ENCODE peak calls at places on chromosomes 7 and 10, in seven cellular contexts. U, X, T, S, P, V and Z are unnamed samples.

GRCh38 chr10:112722758-112723157 is 227.3 kb upstream of the TCF7L2 start:
- DNase-seq in S (no peak), T (no peak), X (no peak), V (no peak), U (no peak), P (no peak), Z (no peak)

GRCh38 chr10:12387561-12388210 is 38.3 kb downstream of the CAMK1D start:
- DNase-seq in P (no peak), X (no peak), U (no peak), S (no peak), T (no peak), V (no peak), Z (no peak)

GRCh38 chr7:136293841-136294391 is 316.8 kb upstream of the MTPN start:
- DNase-seq in U (no peak), S (no peak), T (no peak), V (no peak), P (no peak), X (no peak), Z (no peak)

GRCh38 chr10:12720217-12720981 is 281.1 kb downstream of the CCDC3 start:
- DNase-seq in S (peak), P (peak), X (peak), T (peak), U (peak), V (peak), Z (peak)

GRCh38 chr7:157408258-157409101 is 71.7 kb downstream of the DNAJB6 start:
- DNase-seq in P (no peak), X (no peak), S (no peak), T (no peak), V (no peak), U (no peak), Z (no peak)

GRCh38 chr10:97127960-97128850 is 57.6 kb downstream of the SLIT1 start:
- DNase-seq in U (no peak), X (peak), V (no peak), T (no peak), P (no peak), S (no peak), Z (no peak)

GRCh38 chr7:73668103-73668937 is 689 bp downstream of the VPS37D start:
- DNase-seq in S (no peak), P (no peak), X (peak), V (peak), U (no peak), T (no peak), Z (no peak)

GRCh38 chr10:60986779-60987178 is 42.8 kb upstream of the RHOBTB1 start:
- DNase-seq in X (no peak), P (no peak), T (no peak), U (no peak), S (no peak), V (no peak), Z (no peak)

GRCh38 chr7:128108129-128108528 is 76.9 kb upstream of the LRRC4 start:
- DNase-seq in S (no peak), V (no peak), T (no peak), P (no peak), X (no peak), U (no peak), Z (no peak)

GRCh38 chr10:52314007-52314821 is at the start of gene DKK1:
- DNase-seq in S (peak), P (peak), T (peak), V (peak), U (no peak), X (peak), Z (peak)

GRCh38 chr7:19617921-19618320 is 90.9 kb downstream of the POLR1F start:
- DNase-seq in T (no peak), U (no peak), X (peak), S (no peak), V (no peak), P (peak), Z (no peak)

GRCh38 chr7:2451171-2452073 is 24.8 kb downstream of the GRIFIN start:
- DNase-seq in X (peak), U (no peak), V (peak), S (peak), P (peak), T (peak), Z (peak)

GRCh38 chr7:117269895-117270294 is 53.0 kb downstream of the WNT2 start:
- DNase-seq in V (no peak), S (no peak), P (peak), U (no peak), X (peak), T (no peak), Z (peak)

GRCh38 chr7:136412952-136413351 is 435.8 kb upstream of the MTPN start:
- DNase-seq in P (no peak), V (no peak), T (no peak), U (no peak), S (no peak), X (no peak), Z (no peak)

GRCh38 chr7:28708458-28708951 is 249.6 kb downstream of the TRIL start:
- DNase-seq in T (no peak), U (no peak), X (no peak), S (no peak), P (peak), V (peak), Z (no peak)

DNA sequence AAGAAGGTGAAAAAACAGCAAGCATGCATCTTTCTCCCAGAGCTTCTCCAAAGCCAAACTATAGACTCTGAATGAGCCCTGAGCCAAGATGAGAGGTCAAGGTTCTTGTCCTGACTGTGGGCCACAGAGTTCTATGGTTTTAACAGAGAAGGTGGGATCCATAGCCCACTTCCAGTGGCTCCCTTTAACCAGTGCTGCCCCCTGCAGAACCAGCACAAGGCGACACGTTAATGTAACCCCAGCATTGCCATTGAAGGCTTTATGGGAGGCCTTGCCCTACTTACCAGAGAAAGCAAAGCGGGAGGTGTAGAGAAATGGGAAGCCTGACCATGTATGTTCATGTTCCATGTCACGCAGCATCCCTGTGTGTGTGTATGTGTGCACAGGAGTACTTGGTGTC is 243.6 kb downstream of the PRPF18 start:
- DNase-seq in V (no peak), T (no peak), S (no peak), X (no peak), U (no peak), P (no peak), Z (no peak)
- TF ChIP-seq CTCF in V (no peak), T (no peak), S (no peak), X (peak), U (no peak), P (no peak), Z (peak)

GRCh38 chr10:64430690-64431323 is 909.6 kb downstream of the REEP3 start:
- DNase-seq in P (no peak), V (peak), X (peak), T (peak), S (peak), U (no peak), Z (no peak)
- TF ChIP-seq CTCF in P (no peak), V (peak), X (no peak), T (peak), S (peak), U (no peak), Z (no peak)

GRCh38 chr10:44851881-44852280 is 59.3 kb upstream of the TMEM72 start:
- DNase-seq in T (no peak), V (no peak), S (no peak), P (no peak), X (no peak), U (no peak), Z (no peak)

GRCh38 chr10:44851413-44851812 is 59.7 kb upstream of the TMEM72 start:
- DNase-seq in S (no peak), P (no peak), U (no peak), X (no peak), T (no peak), V (no peak), Z (no peak)

GRCh38 chr10:44854693-44855350 is 56.3 kb upstream of the TMEM72 start:
- DNase-seq in X (no peak), S (no peak), P (no peak), U (no peak), T (no peak), V (no peak), Z (no peak)

GRCh38 chr10:44853796-44854195 is 57.3 kb upstream of the TMEM72 start:
- DNase-seq in U (no peak), X (no peak), P (no peak), T (no peak), V (no peak), S (no peak), Z (no peak)

DNA sequence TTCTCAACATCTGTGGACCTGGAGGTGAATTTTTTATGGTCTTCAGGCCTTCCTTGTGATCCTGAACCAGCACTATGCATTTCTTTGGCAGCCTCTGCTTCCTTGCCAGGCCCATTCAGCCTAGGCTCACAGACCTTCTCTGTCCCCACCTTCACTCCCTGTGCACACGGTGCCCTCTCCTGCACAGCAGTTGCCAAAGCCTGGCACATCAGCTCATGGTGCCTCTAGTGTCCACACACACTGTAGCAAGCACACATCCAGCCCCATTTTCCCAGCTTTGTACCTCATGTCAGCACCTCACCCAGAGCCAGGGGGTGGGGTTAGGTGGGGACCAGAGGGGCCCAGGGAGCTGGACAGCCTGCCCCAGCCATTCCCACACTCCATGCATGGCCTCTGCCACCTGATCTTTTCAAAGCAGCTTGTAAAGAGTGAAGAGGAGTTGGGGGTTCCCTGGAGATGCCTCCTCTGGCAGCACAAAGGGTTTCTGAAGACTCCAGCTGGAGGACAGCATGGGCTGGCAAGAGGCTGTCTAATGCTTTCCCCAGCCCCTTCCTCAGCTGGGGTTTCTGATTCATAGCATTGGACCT is 57.9 kb upstream of the TMEM72 start:
- DNase-seq in T (peak), V (no peak), U (no peak), S (no peak), P (peak), X (peak), Z (peak)
- TF ChIP-seq CTCF in T (no peak), V (peak), U (no peak), S (peak), P (peak), X (peak), Z (peak)

GRCh38 chr7:158494643-158495042 is 93.0 kb downstream of the PTPRN2 start:
- DNase-seq in S (no peak), V (no peak), U (no peak), T (no peak), X (no peak), P (no peak), Z (no peak)
- TF ChIP-seq CTCF in S (no peak), V (no peak), U (no peak), T (no peak), X (no peak), P (no peak), Z (no peak)

GRCh38 chr7:106190589-106191330 is 78.6 kb upstream of the SYPL1 start:
- DNase-seq in U (no peak), V (no peak), X (no peak), S (no peak), T (no peak), P (no peak), Z (no peak)
- TF ChIP-seq CTCF in U (no peak), V (no peak), X (no peak), S (no peak), T (no peak), P (no peak), Z (no peak)

GRCh38 chr7:151013728-151014497 is 10.4 kb downstream of the ATG9B start:
- DNase-seq in U (peak), X (peak), P (peak), V (peak), S (no peak), T (no peak), Z (peak)
- TF ChIP-seq CTCF in U (no peak), X (peak), P (no peak), V (peak), S (no peak), T (no peak), Z (peak)

GRCh38 chr7:159166530-159166929 is 21.9 kb upstream of the VIPR2 start:
- DNase-seq in S (no peak), T (no peak), U (no peak), P (no peak), V (no peak), X (no peak), Z (no peak)
- TF ChIP-seq CTCF in S (no peak), T (no peak), U (no peak), P (no peak), V (no peak), X (no peak), Z (no peak)